ENCODE peak calls at places on chromosomes 4 and X, in five cellular contexts. L is dorsolateral prefrontal cortex, C is A549, N is choroid plexus epithelial cell, F is endothelial cell. X is an unnamed sample.

GRCh38 chr4:170979736-170980135 is 833.5 kb upstream of the GALNTL6 start:
- DNase-seq in L (peak), C (no peak), N (peak), F (no peak), X (no peak)

GRCh38 chr4:94621491-94622080 is 136.2 kb upstream of the BMPR1B start:
- DNase-seq in L (no peak), C (peak), N (peak), F (peak), X (no peak)

GRCh38 chr4:109730294-109731051 is 603 bp upstream of the PLA2G12A start:
- DNase-seq in L (peak), C (peak), N (peak), F (peak), X (no peak)

GRCh38 chr4:92090887-92091286 is 212.9 kb upstream of the GRID2 start:
- DNase-seq in L (no peak), C (no peak), N (no peak), F (no peak), X (no peak)

GRCh38 chrX:11143931-11144678 is 33.0 kb downstream of the HCCS start:
- DNase-seq in L (peak), C (peak), N (peak), F (peak), X (no peak)

GRCh38 chr4:72977936-72978485 is 91.5 kb downstream of the COX18 start:
- DNase-seq in L (no peak), C (no peak), N (no peak), F (no peak), X (no peak)

GRCh38 chr4:26052663-26053534 is 138.9 kb downstream of the SMIM20 start:
- DNase-seq in L (no peak), C (no peak), N (no peak), F (no peak), X (no peak)

GRCh38 chr4:24973471-24974251 is 57.1 kb downstream of the LGI2 start:
- DNase-seq in L (no peak), C (peak), N (no peak), F (no peak), X (no peak)

GRCh38 chrX:13427441-13428054 is 107.7 kb upstream of the ATXN3L start:
- DNase-seq in L (no peak), C (no peak), N (peak), F (no peak), X (no peak)

GRCh38 chrX:94831364-94831763 is 1157.4 kb downstream of the FAM133A start:
- DNase-seq in L (no peak), C (no peak), N (peak), F (no peak), X (no peak)

GRCh38 chr4:168866635-168867034 is 143.4 kb downstream of the CBR4 start:
- DNase-seq in L (no peak), C (no peak), N (no peak), F (no peak), X (no peak)

GRCh38 chr4:181528570-181529184 is 714.5 kb upstream of the TENM3 start:
- DNase-seq in L (peak), C (peak), N (peak), F (peak), X (no peak)

GRCh38 chr4:113921089-113921842 is 58.2 kb downstream of the ARSJ start:
- DNase-seq in L (no peak), C (no peak), N (peak), F (no peak), X (no peak)

GRCh38 chr4:165827018-165827417 is 46.0 kb upstream of the TLL1 start:
- DNase-seq in L (no peak), C (no peak), N (no peak), F (no peak), X (no peak)

GRCh38 chr4:127995776-127996175 is 30.6 kb downstream of the ABHD18 start:
- DNase-seq in L (no peak), C (peak), N (no peak), F (no peak), X (no peak)

GRCh38 chr4:109406337-109406931 is 27.2 kb upstream of the SEC24B start:
- DNase-seq in L (no peak), C (peak), N (peak), F (peak), X (no peak)

GRCh38 chrX:23634181-23634580 is 33.1 kb upstream of the PRDX4 start:
- DNase-seq in L (no peak), C (peak), N (peak), F (no peak), X (no peak)
- TF ChIP-seq CTCF in L (no peak), C (peak), N (peak), F (no peak), X (peak)

GRCh38 chr4:20764353-20764752 is 64.1 kb downstream of the PACRGL start:
- DNase-seq in L (no peak), C (no peak), N (peak), F (no peak), X (no peak)

GRCh38 chr4:20761826-20762225 is 61.6 kb downstream of the PACRGL start:
- DNase-seq in L (no peak), C (no peak), N (no peak), F (no peak), X (no peak)

GRCh38 chr4:20761382-20761781 is 61.1 kb downstream of the PACRGL start:
- DNase-seq in L (no peak), C (no peak), N (no peak), F (no peak), X (no peak)

GRCh38 chr4:20754091-20754490 is 53.8 kb downstream of the PACRGL start:
- DNase-seq in L (no peak), C (no peak), N (no peak), F (no peak), X (no peak)

DNA sequence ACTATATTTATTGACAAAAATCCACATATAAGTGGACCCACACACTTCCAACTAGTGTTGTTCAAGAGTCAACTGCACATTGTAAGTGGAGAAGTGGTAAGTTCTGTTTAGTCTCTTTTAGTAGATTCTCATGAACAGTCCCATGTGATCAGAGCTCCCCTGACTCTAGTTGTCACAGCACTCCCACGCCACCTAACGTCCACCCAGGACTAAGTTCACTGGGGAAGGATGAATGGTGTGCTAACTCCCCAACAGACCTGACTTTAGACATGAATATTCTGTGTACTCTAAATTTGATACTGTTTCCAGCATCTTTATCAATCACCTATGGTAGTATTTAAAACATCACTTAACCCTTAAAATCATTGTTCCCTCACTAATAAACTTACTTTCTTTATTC is 59.8 kb downstream of the PACRGL start:
- DNase-seq in L (no peak), C (no peak), N (no peak), F (no peak), X (no peak)
- TF ChIP-seq CTCF in L (no peak), C (no peak), N (no peak), F (no peak), X (no peak)

GRCh38 chrX:152658302-152658701 is 20.6 kb downstream of the GABRQ start:
- DNase-seq in L (no peak), C (no peak), N (no peak), F (peak), X (no peak)
- TF ChIP-seq CTCF in L (no peak), C (no peak), N (no peak), F (no peak), X (no peak)

GRCh38 chr4:152098365-152099060 is 337.7 kb upstream of the GATB start:
- DNase-seq in L (no peak), C (no peak), N (no peak), F (no peak), X (no peak)

GRCh38 chr4:152100378-152101201 is 339.8 kb upstream of the GATB start:
- DNase-seq in L (no peak), C (no peak), N (no peak), F (no peak), X (no peak)

GRCh38 chr4:152099061-152099425 is 338.2 kb upstream of the GATB start:
- DNase-seq in L (no peak), C (no peak), N (no peak), F (no peak), X (no peak)

GRCh38 chr4:152101546-152102183 is 340.9 kb upstream of the GATB start:
- DNase-seq in L (no peak), C (no peak), N (no peak), F (no peak), X (no peak)

GRCh38 chr4:152099555-152099954 is 338.7 kb upstream of the GATB start:
- DNase-seq in L (no peak), C (no peak), N (no peak), F (no peak), X (no peak)
- TF ChIP-seq CTCF in L (no peak), C (no peak), N (no peak), F (no peak), X (no peak)

GRCh38 chr4:54843106-54843505 is 185.3 kb downstream of the KIT start:
- DNase-seq in L (no peak), C (no peak), N (no peak), F (no peak), X (no peak)

GRCh38 chr4:54840430-54840829 is 182.7 kb downstream of the KIT start:
- DNase-seq in L (no peak), C (no peak), N (no peak), F (no peak), X (no peak)

GRCh38 chr4:54842226-54843055 is 184.7 kb downstream of the KIT start:
- DNase-seq in L (no peak), C (no peak), N (no peak), F (no peak), X (no peak)

GRCh38 chr4:54843946-54844345 is 186.2 kb downstream of the KIT start:
- DNase-seq in L (no peak), C (no peak), N (no peak), F (no peak), X (no peak)

DNA sequence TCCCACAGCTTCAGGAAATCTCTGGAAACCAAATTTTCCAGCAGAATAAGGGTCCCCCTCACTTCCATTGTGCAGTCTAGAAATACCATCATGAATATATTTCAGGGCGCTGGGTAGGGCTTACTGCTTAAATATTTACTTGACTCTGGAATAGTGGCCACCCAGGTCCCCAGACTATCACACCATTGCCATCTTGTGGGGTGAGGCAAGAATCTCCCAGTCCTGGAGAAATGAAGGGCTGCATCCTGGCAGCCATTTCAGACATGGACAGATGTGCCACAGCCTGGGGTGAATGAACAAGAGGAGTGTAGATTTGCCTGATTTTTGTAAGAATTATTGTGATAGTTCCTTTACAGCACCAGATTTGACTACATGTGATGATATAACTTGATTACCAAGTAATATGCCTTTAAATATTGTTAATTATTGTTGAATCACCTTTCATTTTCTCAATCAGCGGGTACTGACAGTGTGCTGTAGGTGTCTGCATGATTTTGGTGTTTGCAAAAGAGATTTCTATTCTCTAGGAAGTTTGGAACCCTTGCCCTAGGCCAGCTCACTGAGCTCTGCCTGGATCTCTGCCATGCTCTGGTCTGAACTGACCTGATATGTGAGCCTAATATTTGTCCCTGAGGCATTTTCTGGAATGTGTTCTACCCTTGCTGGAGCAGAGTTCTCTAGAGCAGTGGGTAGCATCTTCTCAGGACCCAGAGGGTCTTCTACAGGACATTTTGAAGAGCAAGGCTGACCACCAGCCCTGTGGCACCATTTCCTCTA is 183.4 kb downstream of the KIT start:
- DNase-seq in L (no peak), C (no peak), N (peak), F (no peak), X (no peak)
- TF ChIP-seq CTCF in L (peak), C (no peak), N (peak), F (no peak), X (peak)

X was measured in chondrocyte.